ENCODE peak calls at places on chromosome 21, in four cellular contexts. O is neural crest cell, L is psoas muscle, I is Calu3. R is an unnamed sample.
A peak's percentile ranks its signal among the peaks of the same experiment; 100 is the strongest.

GRCh38 chr21:33317226-33317625 is 7.5 kb upstream of the IFNAR1 start:
- DNase-seq in O (no peak), L (no peak), I (no peak), R (no peak)

GRCh38 chr21:43191521-43191920 is 22.7 kb downstream of the CRYAA start:
- DNase-seq in O (no peak), L (peak; percentile 38), I (no peak), R (no peak)

GRCh38 chr21:45543710-45544448 is 1.6 kb upstream of the SLC19A1 start:
- DNase-seq in O (no peak), L (peak; percentile 48), I (no peak), R (no peak)

GRCh38 chr21:29192999-29193563 is 62.6 kb downstream of the MAP3K7CL start:
- DNase-seq in O (no peak), L (no peak), I (no peak), R (no peak)

GRCh38 chr21:18387994-18388393 is 15.6 kb downstream of the TMPRSS15 start:
- DNase-seq in O (no peak), L (no peak), I (no peak), R (no peak)

GRCh38 chr21:38817371-38818335 is 11.9 kb downstream of the ETS2 start:
- DNase-seq in O (no peak), L (no peak), I (no peak), R (no peak)

GRCh38 chr21:42781981-42782722 is 97.2 kb downstream of the WDR4 start:
- DNase-seq in O (no peak), L (no peak), I (no peak), R (no peak)

GRCh38 chr21:34061983-34062382 is 11.4 kb upstream of the MRPS6 start:
- DNase-seq in O (no peak), L (no peak), I (no peak), R (no peak)

GRCh38 chr21:27104749-27105439 is 138.0 kb upstream of the ADAMTS5 start:
- DNase-seq in O (no peak), L (no peak), I (no peak), R (no peak)

GRCh38 chr21:41611441-41611840 is 103.5 kb upstream of the TMPRSS2 start:
- DNase-seq in O (no peak), L (no peak), I (no peak), R (no peak)

GRCh38 chr21:46551636-46552241 is 53.1 kb downstream of the S100B start:
- DNase-seq in O (no peak), L (peak; percentile 53), I (no peak), R (no peak)

GRCh38 chr21:45499970-45500575 is 42.2 kb downstream of the SLC19A1 start:
- DNase-seq in O (no peak), L (peak; percentile 36), I (no peak), R (no peak)

GRCh38 chr21:42056468-42056867 is 14.6 kb upstream of the UMODL1 start:
- DNase-seq in O (no peak), L (no peak), I (no peak), R (no peak)

GRCh38 chr21:38839683-38840286 is 34.1 kb downstream of the ETS2 start:
- DNase-seq in O (no peak), L (no peak), I (no peak), R (no peak)

GRCh38 chr21:28294046-28294445 is 698.6 kb downstream of the LTN1 start:
- DNase-seq in O (no peak), L (no peak), I (no peak), R (no peak)

GRCh38 chr21:33855190-33855589 is 60.4 kb downstream of the ATP5PO start:
- DNase-seq in O (no peak), L (no peak), I (no peak), R (no peak)

GRCh38 chr21:28991861-28992525 is 684 bp downstream of the LTN1 start:
- DNase-seq in O (no peak), L (no peak), I (no peak), R (no peak)

GRCh38 chr21:15706686-15707085 is 23.1 kb upstream of the USP25 start:
- DNase-seq in O (no peak), L (no peak), I (peak; percentile 58), R (no peak)

GRCh38 chr21:46542588-46543092 is 62.2 kb downstream of the S100B start:
- DNase-seq in O (no peak), L (peak; percentile 41), I (no peak), R (no peak)

GRCh38 chr21:15080504-15080903 is 15.7 kb upstream of the NRIP1 start:
- DNase-seq in O (no peak), L (no peak), I (no peak), R (no peak)

GRCh38 chr21:28454978-28455600 is 537.6 kb downstream of the LTN1 start:
- DNase-seq in O (no peak), L (no peak), I (no peak), R (no peak)

GRCh38 chr21:42534361-42534900 is 20.8 kb downstream of the SLC37A1 start:
- DNase-seq in O (no peak), L (peak; percentile 72), I (no peak), R (no peak)

DNA sequence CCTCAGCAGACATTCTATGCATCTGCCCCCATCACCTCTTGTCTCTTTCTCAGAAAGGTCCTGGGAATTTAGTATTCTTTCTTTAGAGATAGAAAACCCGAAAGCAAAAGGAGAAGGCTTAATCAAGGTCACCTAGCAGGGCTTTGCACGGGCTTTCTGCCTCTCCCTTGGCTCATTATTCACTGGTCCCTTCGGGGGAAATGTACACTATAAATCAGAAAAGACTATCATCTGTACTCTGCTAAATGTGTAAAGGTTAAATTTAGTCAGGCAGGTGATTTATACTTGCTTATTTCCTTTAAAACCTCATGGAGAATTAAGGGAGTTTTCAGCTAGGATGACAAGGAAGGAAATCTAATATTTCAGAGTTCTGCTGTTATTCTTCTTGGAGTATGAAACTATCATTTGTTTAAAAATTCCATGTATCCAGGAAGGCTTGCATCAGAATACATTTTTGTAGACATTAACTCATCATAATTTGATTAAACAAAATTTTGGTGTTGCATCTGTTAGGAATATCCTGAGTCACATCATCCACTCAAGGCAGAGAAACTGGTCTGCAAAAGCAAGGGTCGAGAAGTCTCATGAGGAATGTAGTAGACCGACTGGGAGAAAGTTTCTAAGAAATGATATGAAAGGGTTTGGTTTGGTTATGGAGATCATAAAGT is 124.6 kb downstream of the GABPA start:
- DNase-seq in O (no peak), L (no peak), I (no peak), R (no peak)
- TF ChIP-seq CTCF in O (no peak), L (no peak), I (no peak), R (no peak)

DNA sequence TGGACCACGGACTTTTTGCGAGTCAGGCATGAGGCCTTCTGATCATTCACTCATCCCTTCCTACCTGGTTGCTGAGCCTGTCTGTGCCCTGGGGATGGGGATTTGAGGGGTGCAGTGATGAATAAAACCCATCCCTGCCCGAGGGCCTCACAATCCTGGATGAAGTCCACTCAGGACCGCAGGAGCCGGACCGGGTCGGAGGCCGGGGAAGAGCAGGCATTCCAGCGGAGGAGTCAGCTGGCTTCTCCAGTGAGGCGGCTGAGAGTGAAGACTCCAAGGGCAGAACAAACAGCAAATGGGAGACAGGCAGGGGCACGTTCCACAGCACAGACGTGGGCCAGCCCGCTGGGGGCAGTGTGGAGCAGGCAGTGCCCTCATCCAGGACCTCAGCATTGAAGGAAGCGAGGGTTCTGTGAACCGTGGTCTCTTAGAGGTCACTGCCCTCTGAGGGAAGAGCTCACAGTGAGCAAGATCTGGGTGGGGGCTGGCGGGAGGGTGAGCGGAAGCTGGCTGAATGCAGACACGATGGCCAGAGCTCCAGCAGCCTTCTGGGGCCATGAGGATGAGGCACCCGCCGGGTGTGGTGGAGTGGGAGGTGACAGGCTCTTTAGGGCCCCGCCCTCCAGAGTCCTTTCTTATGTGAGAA is 10.9 kb upstream of the LRRC3 start:
- DNase-seq in O (peak; percentile 25), L (peak; percentile 33), I (peak; percentile 14), R (no peak)
- TF ChIP-seq CTCF in O (peak; percentile 37), L (no peak), I (peak; percentile 28), R (peak; percentile 6)

DNA sequence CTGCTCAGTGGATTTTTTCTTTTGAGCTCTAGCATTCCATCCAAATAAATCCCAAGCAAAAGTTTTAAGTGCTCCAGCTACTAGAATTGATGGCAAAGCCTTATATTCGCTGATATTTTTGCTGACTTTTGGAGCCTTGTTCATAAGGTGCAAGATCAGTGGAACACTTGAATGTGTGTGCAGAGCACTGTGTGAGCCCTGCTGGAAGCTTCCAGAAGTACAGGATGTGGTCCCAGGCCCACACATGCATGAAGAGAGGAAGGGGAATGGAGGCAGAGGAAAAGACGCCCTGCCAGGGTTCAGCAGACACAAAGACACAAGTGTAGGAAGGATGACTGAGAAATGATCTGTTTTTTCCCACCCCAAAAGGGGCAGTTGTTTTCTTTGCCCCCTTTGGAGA is 169.4 kb downstream of the KCNJ6 start:
- DNase-seq in O (no peak), L (no peak), I (no peak), R (no peak)
- TF ChIP-seq CTCF in O (peak; percentile 30), L (no peak), I (no peak), R (no peak)

GRCh38 chr21:31347435-31348032 is 3.5 kb upstream of the TIAM1 start:
- DNase-seq in O (peak; percentile 8), L (no peak), I (peak; percentile 20), R (no peak)
- TF ChIP-seq CTCF in O (peak; percentile 60), L (peak; percentile 24), I (peak; percentile 16), R (peak; percentile 56)

R was measured in D721Med.